ENCODE peak calls at places on chromosomes 1 and 21, in four cellular contexts. One of them, this sample, is unnamed.

GRCh38 chr1:246564839-246565750 is 966 bp downstream of the TFB2M start:
- DNase-seq in EL: peak; percentile 13
- DNase-seq in thoracic aorta: no peak
- DNase-seq in T-cell: no peak
- DNase-seq in this sample: no peak

GRCh38 chr1:222306512-222306911 is 241.4 kb downstream of the HHIPL2 start:
- DNase-seq in EL: no peak
- DNase-seq in thoracic aorta: no peak
- DNase-seq in T-cell: no peak
- DNase-seq in this sample: no peak

GRCh38 chr21:31372176-31372765 is 28.2 kb upstream of the TIAM1 start:
- DNase-seq in EL: no peak
- DNase-seq in thoracic aorta: no peak
- DNase-seq in T-cell: no peak
- DNase-seq in this sample: no peak

GRCh38 chr1:236066828-236067386 is 2.0 kb upstream of the NID1 start:
- DNase-seq in EL: no peak
- DNase-seq in thoracic aorta: no peak
- DNase-seq in T-cell: peak; percentile 60
- DNase-seq in this sample: peak; percentile 19

GRCh38 chr1:205477759-205478247 is 22.0 kb upstream of the BLACAT1 start:
- DNase-seq in EL: peak; percentile 95
- DNase-seq in thoracic aorta: no peak
- DNase-seq in T-cell: no peak
- DNase-seq in this sample: no peak

GRCh38 chr1:177133977-177134538 is 30.5 kb downstream of the ASTN1 start:
- DNase-seq in EL: no peak
- DNase-seq in thoracic aorta: no peak
- DNase-seq in T-cell: no peak
- DNase-seq in this sample: no peak

GRCh38 chr1:114178940-114179339 is 25.3 kb upstream of the SYT6 start:
- DNase-seq in EL: no peak
- DNase-seq in thoracic aorta: no peak
- DNase-seq in T-cell: no peak
- DNase-seq in this sample: no peak

GRCh38 chr1:182754915-182755314 is 34.7 kb upstream of the NPL start:
- DNase-seq in EL: no peak
- DNase-seq in thoracic aorta: no peak
- DNase-seq in T-cell: no peak
- DNase-seq in this sample: no peak

GRCh38 chr1:117740461-117740860 is 134.6 kb downstream of the TENT5C start:
- DNase-seq in EL: no peak
- DNase-seq in thoracic aorta: no peak
- DNase-seq in T-cell: no peak
- DNase-seq in this sample: no peak

GRCh38 chr1:186680031-186681012 is at the start of gene PTGS2:
- DNase-seq in EL: peak; percentile 93
- DNase-seq in thoracic aorta: peak; percentile 41
- DNase-seq in T-cell: no peak
- DNase-seq in this sample: no peak